ENCODE peak calls at places on chromosome 19, in five cellular contexts. T is heart right ventricle, E is left ventricle myocardium inferior, W is brain microvascular endothelial cell, F is uterus. U is an unnamed sample.

GRCh38 chr19:50428768-50429463 is 3.8 kb upstream of the MYBPC2 start:
- DNase-seq in F (no peak), E (no peak), T (no peak), W (no peak), U (no peak)

GRCh38 chr19:58328999-58329398 is 2.2 kb downstream of the ZSCAN22 start:
- DNase-seq in F (no peak), E (no peak), W (no peak), T (no peak), U (no peak)

GRCh38 chr19:35718345-35719041 is 690 bp downstream of the KMT2B start:
- DNase-seq in T (peak), W (no peak), F (peak), E (peak), U (no peak)

GRCh38 chr19:44553478-44554171 is 24.1 kb upstream of the CEACAM20 start:
- DNase-seq in W (peak), F (no peak), E (no peak), T (no peak), U (no peak)

GRCh38 chr19:16136185-16137067 is 7.1 kb upstream of the HSH2D start:
- DNase-seq in F (no peak), E (no peak), T (no peak), W (no peak), U (no peak)

GRCh38 chr19:17866312-17867012 is 5.3 kb upstream of the SLC5A5 start:
- DNase-seq in F (no peak), W (no peak), T (no peak), E (no peak), U (no peak)

GRCh38 chr19:10021863-10022262 is 8.6 kb downstream of the RDH8 start:
- DNase-seq in W (no peak), T (no peak), E (no peak), F (no peak), U (no peak)

GRCh38 chr19:5913739-5914357 is at the start of gene CAPS:
- DNase-seq in E (peak), W (no peak), F (no peak), T (no peak), U (no peak)

GRCh38 chr19:33831835-33832234 is 35.2 kb downstream of the KCTD15 start:
- DNase-seq in T (no peak), W (no peak), F (no peak), E (no peak), U (no peak)

GRCh38 chr19:17985037-17985818 is 18.3 kb downstream of the KCNN1 start:
- DNase-seq in T (no peak), F (no peak), E (no peak), W (no peak), U (no peak)

GRCh38 chr19:18763674-18764590 is 27.2 kb downstream of the COMP start:
- DNase-seq in T (no peak), W (peak), F (no peak), E (no peak), U (no peak)

GRCh38 chr19:17719730-17720486 is 628 bp downstream of the MAP1S start:
- DNase-seq in T (no peak), E (no peak), W (no peak), F (no peak), U (no peak)

GRCh38 chr19:1762243-1763140 is 9.2 kb downstream of the ONECUT3 start:
- DNase-seq in F (no peak), E (no peak), T (no peak), W (no peak), U (no peak)

GRCh38 chr19:1761528-1762242 is 8.4 kb downstream of the ONECUT3 start:
- DNase-seq in F (no peak), T (no peak), E (no peak), W (no peak), U (no peak)

GRCh38 chr19:1764293-1764683 is 11.0 kb downstream of the ONECUT3 start:
- DNase-seq in F (no peak), W (no peak), E (no peak), T (no peak), U (no peak)

GRCh38 chr19:1765182-1765903 is 12.0 kb downstream of the ONECUT3 start:
- DNase-seq in T (no peak), F (no peak), E (no peak), W (no peak), U (no peak)

DNA sequence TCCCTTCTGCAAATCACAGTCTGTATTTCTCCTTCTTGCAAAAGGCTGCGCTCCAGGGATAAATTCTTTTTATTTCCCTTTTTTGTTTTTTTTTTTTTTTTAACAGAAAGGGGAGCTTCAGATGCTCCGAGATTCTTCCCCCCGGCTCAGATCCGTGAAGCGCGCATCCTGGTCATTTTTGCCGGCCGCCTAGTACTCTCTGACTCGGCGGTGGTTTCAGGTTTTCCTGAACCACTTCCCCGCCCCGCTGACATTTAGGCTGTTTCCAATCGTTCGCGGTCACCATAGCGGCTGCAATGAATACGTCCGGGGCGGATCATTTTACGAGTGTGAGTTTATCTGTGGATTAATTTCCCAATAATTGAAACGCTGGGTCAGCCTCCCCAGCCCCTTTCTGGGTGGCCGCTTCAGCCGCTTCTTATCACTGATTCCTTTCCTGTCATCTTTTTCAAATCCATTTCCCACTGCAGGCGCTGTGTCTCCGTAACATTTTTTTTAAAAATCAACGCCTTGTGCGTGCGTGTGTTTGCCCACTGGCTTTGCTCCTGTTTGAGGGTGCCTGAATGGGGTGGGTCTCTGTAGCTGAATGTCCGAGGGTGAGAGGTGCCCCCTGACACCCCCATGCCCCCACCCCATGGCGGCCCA is 10.5 kb downstream of the ONECUT3 start:
- DNase-seq in W (no peak), E (no peak), F (no peak), T (no peak), U (no peak)
- H3K4me3 ChIP-seq in W (no peak), E (no peak), F (no peak), T (no peak), U (no peak)

GRCh38 chr19:11286312-11286974 is 9.5 kb upstream of the TSPAN16 start:
- DNase-seq in E (peak), T (peak), W (peak), F (no peak), U (peak)
- TF ChIP-seq CTCF in E (peak), T (peak), W (peak), F (no peak), U (peak)

GRCh38 chr19:3575949-3576673 is 3.4 kb downstream of the HMG20B start:
- DNase-seq in T (no peak), W (no peak), E (no peak), F (no peak), U (no peak)
- H3K27ac ChIP-seq in T (no peak), W (no peak), E (peak), F (peak), U (no peak)

DNA sequence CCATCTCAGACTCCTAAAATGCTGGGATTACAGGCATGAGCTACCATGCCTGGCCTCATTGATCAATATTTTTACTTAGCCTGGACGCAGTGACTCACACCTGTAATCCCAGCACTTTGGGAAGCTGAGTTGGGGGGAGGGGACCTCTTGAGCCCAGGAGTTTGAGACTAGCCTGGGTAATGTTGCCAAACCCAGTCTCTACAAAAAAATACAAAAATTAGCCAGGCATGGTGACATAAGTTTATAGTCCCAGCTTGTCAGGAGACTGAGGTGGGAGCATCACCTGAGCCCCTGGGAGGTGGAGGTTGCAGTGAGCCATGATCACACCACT is 1.9 kb downstream of the SAE1 start:
- DNase-seq in E (no peak), W (no peak), T (no peak), F (no peak), U (no peak)
- H3K4me3 ChIP-seq in E (no peak), W (no peak), T (no peak), F (no peak), U (peak)

GRCh38 chr19:31436121-31436776 is 87.0 kb upstream of the TSHZ3 start:
- DNase-seq in E (no peak), F (no peak), W (no peak), T (no peak), U (no peak)
- TF ChIP-seq CTCF in E (no peak), F (no peak), W (no peak), T (no peak), U (no peak)